ENCODE peak calls at places on chromosome 7, in six cellular contexts. One of them, this sample, is unnamed.
A peak's percentile ranks its signal among the peaks of the same experiment; 100 is the strongest.

GRCh38 chr7:106126170-106126938 is 14.2 kb upstream of the SYPL1 start:
- DNase-seq in astrocyte: peak; percentile 55
- DNase-seq in endothelial cell: no peak
- DNase-seq in bronchial epithelial cell: peak; percentile 82
- DNase-seq in WERI-Rb-1: no peak
- DNase-seq in neural progenitor cell: no peak
- DNase-seq in this sample: peak; percentile 35

GRCh38 chr7:26534649-26535482 is 243.2 kb downstream of the SNX10 start:
- DNase-seq in endothelial cell: no peak
- DNase-seq in WERI-Rb-1: peak; percentile 59
- DNase-seq in neural progenitor cell: no peak
- DNase-seq in astrocyte: no peak
- DNase-seq in bronchial epithelial cell: no peak
- DNase-seq in this sample: no peak

GRCh38 chr7:112302566-112302965 is 96.1 kb downstream of the ZNF277 start:
- DNase-seq in astrocyte: no peak
- DNase-seq in bronchial epithelial cell: no peak
- DNase-seq in WERI-Rb-1: no peak
- DNase-seq in endothelial cell: no peak
- DNase-seq in neural progenitor cell: no peak
- DNase-seq in this sample: no peak

GRCh38 chr7:55030314-55030713 is 11.5 kb downstream of the EGFR start:
- DNase-seq in astrocyte: no peak
- DNase-seq in bronchial epithelial cell: no peak
- DNase-seq in WERI-Rb-1: no peak
- DNase-seq in endothelial cell: no peak
- DNase-seq in neural progenitor cell: no peak
- DNase-seq in this sample: peak; percentile 43

GRCh38 chr7:11366118-11366517 is 392.4 kb downstream of the PHF14 start:
- DNase-seq in endothelial cell: no peak
- DNase-seq in neural progenitor cell: no peak
- DNase-seq in bronchial epithelial cell: no peak
- DNase-seq in WERI-Rb-1: no peak
- DNase-seq in astrocyte: no peak
- DNase-seq in this sample: no peak

GRCh38 chr7:100221767-100222444 is 2.2 kb downstream of the PVRIG start:
- DNase-seq in WERI-Rb-1: no peak
- DNase-seq in astrocyte: no peak
- DNase-seq in bronchial epithelial cell: no peak
- DNase-seq in neural progenitor cell: no peak
- DNase-seq in endothelial cell: no peak
- DNase-seq in this sample: no peak

GRCh38 chr7:148535227-148535626 is 55.3 kb upstream of the C7orf33 start:
- DNase-seq in astrocyte: no peak
- DNase-seq in endothelial cell: no peak
- DNase-seq in WERI-Rb-1: peak; percentile 51
- DNase-seq in neural progenitor cell: no peak
- DNase-seq in bronchial epithelial cell: no peak
- DNase-seq in this sample: no peak

GRCh38 chr7:100191775-100192174 is 14.1 kb downstream of the STAG3 start:
- DNase-seq in endothelial cell: no peak
- DNase-seq in astrocyte: peak; percentile 65
- DNase-seq in neural progenitor cell: no peak
- DNase-seq in bronchial epithelial cell: peak; percentile 40
- DNase-seq in WERI-Rb-1: no peak
- DNase-seq in this sample: peak; percentile 20

GRCh38 chr7:128020161-128020560 is 11.1 kb downstream of the LRRC4 start:
- DNase-seq in astrocyte: no peak
- DNase-seq in neural progenitor cell: peak; percentile 43
- DNase-seq in endothelial cell: peak; percentile 57
- DNase-seq in WERI-Rb-1: peak; percentile 52
- DNase-seq in bronchial epithelial cell: no peak
- DNase-seq in this sample: no peak

GRCh38 chr7:137851361-137851945 is 4.7 kb upstream of the DGKI start:
- DNase-seq in neural progenitor cell: no peak
- DNase-seq in WERI-Rb-1: no peak
- DNase-seq in endothelial cell: no peak
- DNase-seq in astrocyte: peak; percentile 41
- DNase-seq in bronchial epithelial cell: peak; percentile 69
- DNase-seq in this sample: no peak

GRCh38 chr7:41451826-41452225 is 251.1 kb downstream of the INHBA start:
- DNase-seq in bronchial epithelial cell: peak; percentile 69
- DNase-seq in astrocyte: peak; percentile 25
- DNase-seq in neural progenitor cell: no peak
- DNase-seq in endothelial cell: no peak
- DNase-seq in WERI-Rb-1: no peak
- DNase-seq in this sample: peak; percentile 23

GRCh38 chr7:140315498-140316164 is 82.7 kb downstream of the SLC37A3 start:
- DNase-seq in endothelial cell: no peak
- DNase-seq in neural progenitor cell: no peak
- DNase-seq in bronchial epithelial cell: no peak
- DNase-seq in WERI-Rb-1: peak; percentile 33
- DNase-seq in astrocyte: no peak
- DNase-seq in this sample: no peak

GRCh38 chr7:107689553-107689952 is 28.9 kb downstream of the SLC26A4 start:
- DNase-seq in neural progenitor cell: no peak
- DNase-seq in astrocyte: no peak
- DNase-seq in endothelial cell: no peak
- DNase-seq in bronchial epithelial cell: no peak
- DNase-seq in WERI-Rb-1: no peak
- DNase-seq in this sample: no peak

GRCh38 chr7:69211739-69212138 is 386.5 kb upstream of the AUTS2 start:
- DNase-seq in astrocyte: no peak
- DNase-seq in endothelial cell: no peak
- DNase-seq in WERI-Rb-1: peak; percentile 84
- DNase-seq in neural progenitor cell: peak; percentile 72
- DNase-seq in bronchial epithelial cell: no peak
- DNase-seq in this sample: no peak

GRCh38 chr7:150399861-150400778 is 21.0 kb downstream of the ZNF775 start:
- DNase-seq in WERI-Rb-1: peak; percentile 42
- DNase-seq in endothelial cell: no peak
- DNase-seq in astrocyte: peak; percentile 37
- DNase-seq in neural progenitor cell: no peak
- DNase-seq in bronchial epithelial cell: peak; percentile 68
- DNase-seq in this sample: peak; percentile 62

GRCh38 chr7:27173412-27174076 is 576 bp downstream of the HOXA10 start:
- DNase-seq in neural progenitor cell: no peak
- DNase-seq in bronchial epithelial cell: no peak
- DNase-seq in endothelial cell: no peak
- DNase-seq in WERI-Rb-1: peak; percentile 14
- DNase-seq in astrocyte: no peak
- DNase-seq in this sample: no peak

GRCh38 chr7:5001003-5001402 is 42.0 kb upstream of the MMD2 start:
- DNase-seq in endothelial cell: no peak
- DNase-seq in WERI-Rb-1: no peak
- DNase-seq in neural progenitor cell: no peak
- DNase-seq in astrocyte: no peak
- DNase-seq in bronchial epithelial cell: no peak
- DNase-seq in this sample: no peak

GRCh38 chr7:26397786-26398435 is 106.2 kb downstream of the SNX10 start:
- DNase-seq in WERI-Rb-1: peak; percentile 81
- DNase-seq in endothelial cell: peak; percentile 60
- DNase-seq in bronchial epithelial cell: no peak
- DNase-seq in astrocyte: no peak
- DNase-seq in neural progenitor cell: peak; percentile 78
- DNase-seq in this sample: no peak

GRCh38 chr7:144517762-144518161 is 114.3 kb upstream of the NOBOX start:
- DNase-seq in astrocyte: no peak
- DNase-seq in bronchial epithelial cell: no peak
- DNase-seq in neural progenitor cell: no peak
- DNase-seq in endothelial cell: no peak
- DNase-seq in WERI-Rb-1: no peak
- DNase-seq in this sample: no peak

GRCh38 chr7:98234429-98235147 is 17.4 kb downstream of the TECPR1 start:
- DNase-seq in endothelial cell: no peak
- DNase-seq in astrocyte: no peak
- DNase-seq in WERI-Rb-1: no peak
- DNase-seq in bronchial epithelial cell: no peak
- DNase-seq in neural progenitor cell: no peak
- DNase-seq in this sample: peak; percentile 21
- TF ChIP-seq CTCF in endothelial cell: peak; percentile 15
- TF ChIP-seq CTCF in astrocyte: no peak
- TF ChIP-seq CTCF in WERI-Rb-1: no peak
- TF ChIP-seq CTCF in bronchial epithelial cell: no peak
- TF ChIP-seq CTCF in neural progenitor cell: no peak
- TF ChIP-seq CTCF in this sample: peak; percentile 61

GRCh38 chr7:332646-333398 is 42.9 kb downstream of the FOXL3 start:
- DNase-seq in neural progenitor cell: peak; percentile 88
- DNase-seq in endothelial cell: peak; percentile 94
- DNase-seq in WERI-Rb-1: peak; percentile 88
- DNase-seq in astrocyte: no peak
- DNase-seq in bronchial epithelial cell: peak; percentile 38
- DNase-seq in this sample: no peak
- TF ChIP-seq CTCF in neural progenitor cell: peak; percentile 89
- TF ChIP-seq CTCF in endothelial cell: peak; percentile 96
- TF ChIP-seq CTCF in WERI-Rb-1: peak; percentile 88
- TF ChIP-seq CTCF in astrocyte: peak; percentile 40
- TF ChIP-seq CTCF in bronchial epithelial cell: peak; percentile 91
- TF ChIP-seq CTCF in this sample: peak; percentile 91

GRCh38 chr7:30453859-30454258 is 24.7 kb downstream of the NOD1 start:
- DNase-seq in neural progenitor cell: no peak
- DNase-seq in astrocyte: no peak
- DNase-seq in endothelial cell: no peak
- DNase-seq in bronchial epithelial cell: no peak
- DNase-seq in WERI-Rb-1: no peak
- DNase-seq in this sample: no peak
- TF ChIP-seq CTCF in neural progenitor cell: no peak
- TF ChIP-seq CTCF in astrocyte: no peak
- TF ChIP-seq CTCF in endothelial cell: no peak
- TF ChIP-seq CTCF in bronchial epithelial cell: no peak
- TF ChIP-seq CTCF in WERI-Rb-1: no peak
- TF ChIP-seq CTCF in this sample: no peak

DNA sequence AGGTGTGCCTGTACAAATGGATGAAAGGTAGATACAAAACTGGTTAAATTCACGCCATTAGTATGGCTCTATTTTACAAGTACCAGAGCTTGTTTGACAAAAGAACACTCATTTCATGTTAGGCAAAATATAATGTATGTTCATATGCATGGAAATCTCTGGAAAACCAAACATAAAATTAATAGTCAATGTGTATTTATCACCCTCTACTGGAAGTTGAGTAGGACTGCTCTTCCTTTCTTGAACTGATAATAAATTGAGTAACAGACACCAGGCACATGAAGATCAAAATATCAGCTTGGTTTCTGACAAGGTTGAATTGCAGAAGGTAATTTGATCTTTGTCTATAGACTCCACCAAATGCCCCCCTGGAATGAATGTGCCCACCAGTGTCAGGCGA is 19.8 kb upstream of the AKR1B1 start:
- DNase-seq in neural progenitor cell: no peak
- DNase-seq in astrocyte: no peak
- DNase-seq in endothelial cell: no peak
- DNase-seq in WERI-Rb-1: no peak
- DNase-seq in bronchial epithelial cell: peak; percentile 25
- DNase-seq in this sample: no peak
- TF ChIP-seq CTCF in neural progenitor cell: no peak
- TF ChIP-seq CTCF in astrocyte: peak; percentile 16
- TF ChIP-seq CTCF in endothelial cell: no peak
- TF ChIP-seq CTCF in WERI-Rb-1: no peak
- TF ChIP-seq CTCF in bronchial epithelial cell: no peak
- TF ChIP-seq CTCF in this sample: peak; percentile 74

This sample was measured in HFFc6.